ENCODE peak calls at places on chromosomes 6 and 20, in seven cellular contexts. E is CD4-positive, alpha-beta T cell; X is body of pancreas; K is tibial artery; D is omental fat pad; U is astrocyte of the cerebellum; I is pancreas. B is an unnamed sample.

GRCh38 chr6:44788387-44788981 is 401.0 kb downstream of the CDC5L start:
- DNase-seq in E (no peak), U (no peak), I (no peak), X (no peak), K (no peak), D (no peak), B (no peak)

GRCh38 chr20:57211406-57211805 is 55.0 kb downstream of the BMP7 start:
- DNase-seq in U (no peak), X (no peak), D (no peak), K (no peak), I (peak), E (no peak), B (no peak)

GRCh38 chr6:42783876-42784738 is 2.3 kb downstream of the BICRAL start:
- DNase-seq in I (no peak), K (no peak), X (peak), E (no peak), U (no peak), D (no peak), B (no peak)

GRCh38 chr20:51650685-51651134 is 108.2 kb upstream of the NFATC2 start:
- DNase-seq in D (no peak), K (no peak), X (no peak), I (no peak), E (no peak), U (peak), B (no peak)

GRCh38 chr6:43275782-43276179 is 22.3 kb upstream of the SLC22A7 start:
- DNase-seq in X (no peak), E (no peak), D (no peak), U (no peak), K (no peak), I (no peak), B (no peak)

GRCh38 chr20:2402271-2402980 is 21.7 kb downstream of the TGM6 start:
- DNase-seq in U (no peak), K (no peak), D (no peak), I (no peak), E (no peak), X (no peak), B (no peak)

GRCh38 chr20:3071610-3072529 is at the start of gene OXT:
- DNase-seq in E (peak), X (peak), D (no peak), K (no peak), I (no peak), U (no peak), B (no peak)

GRCh38 chr6:111580826-111581505 is 24.7 kb downstream of the TRAF3IP2 start:
- DNase-seq in D (no peak), E (no peak), U (no peak), K (no peak), I (no peak), X (no peak), B (no peak)

GRCh38 chr6:45586216-45587171 is 208.8 kb upstream of the SUPT3H start:
- DNase-seq in I (no peak), D (no peak), U (no peak), X (no peak), E (peak), K (no peak), B (no peak)

GRCh38 chr20:46213946-46214830 is 94.1 kb downstream of the CDH22 start:
- DNase-seq in U (no peak), X (no peak), D (no peak), I (no peak), E (no peak), K (peak), B (no peak)

GRCh38 chr20:57203204-57203603 is 63.2 kb downstream of the BMP7 start:
- DNase-seq in D (no peak), U (no peak), X (no peak), K (no peak), I (no peak), E (no peak), B (no peak)

GRCh38 chr6:167153523-167153959 is 4.2 kb downstream of the GPR31 start:
- DNase-seq in K (no peak), X (no peak), D (no peak), U (no peak), E (no peak), I (no peak), B (no peak)

GRCh38 chr6:20948531-20948930 is 414.3 kb downstream of the CDKAL1 start:
- DNase-seq in X (no peak), D (no peak), I (no peak), E (no peak), U (no peak), K (no peak), B (no peak)

GRCh38 chr20:17854307-17854903 is 114.2 kb downstream of the SNX5 start:
- DNase-seq in K (peak), U (no peak), D (no peak), X (peak), E (no peak), I (no peak), B (no peak)

GRCh38 chr6:168715643-168716481 is 274.9 kb downstream of the SMOC2 start:
- DNase-seq in U (no peak), D (no peak), E (no peak), K (no peak), X (no peak), I (no peak), B (no peak)

GRCh38 chr6:167651251-167652041 is 175.3 kb upstream of the AFDN start:
- DNase-seq in K (no peak), I (no peak), X (no peak), U (no peak), D (no peak), E (no peak), B (no peak)

GRCh38 chr6:72952808-72953630 is 272.3 kb downstream of the KHDC1L start:
- DNase-seq in U (no peak), I (no peak), X (no peak), E (no peak), K (no peak), D (no peak), B (no peak)

GRCh38 chr6:39366875-39367618 is 44.5 kb upstream of the KCNK16 start:
- DNase-seq in D (no peak), I (no peak), K (no peak), U (no peak), E (no peak), X (peak), B (no peak)

GRCh38 chr6:149332602-149333311 is 15.2 kb downstream of the TAB2 start:
- DNase-seq in U (no peak), D (no peak), E (no peak), I (no peak), X (no peak), K (no peak), B (no peak)

GRCh38 chr6:14092861-14093789 is 24.4 kb upstream of the CD83 start:
- DNase-seq in X (peak), K (peak), D (no peak), I (no peak), U (peak), E (no peak), B (no peak)

GRCh38 chr20:48236001-48236400 is 450.7 kb upstream of the SULF2 start:
- DNase-seq in E (no peak), U (no peak), D (no peak), I (no peak), X (no peak), K (no peak), B (no peak)

GRCh38 chr6:154410619-154411044 is 54.0 kb upstream of the IPCEF1 start:
- DNase-seq in I (no peak), K (peak), X (peak), E (no peak), U (peak), D (no peak), B (no peak)

GRCh38 chr20:3174442-3175263 is 1.3 kb upstream of the LZTS3 start:
- DNase-seq in X (no peak), E (no peak), U (no peak), K (no peak), D (no peak), I (no peak), B (no peak)

GRCh38 chr6:105257350-105257749 is 77.5 kb upstream of the POPDC3 start:
- DNase-seq in E (no peak), K (no peak), D (no peak), I (no peak), U (no peak), X (no peak), B (no peak)

GRCh38 chr20:41149679-41150131 is 12.4 kb downstream of the PLCG1 start:
- DNase-seq in I (no peak), E (no peak), D (no peak), K (no peak), U (no peak), X (no peak), B (no peak)

GRCh38 chr6:24825130-24825630 is 26.5 kb upstream of the ARMH2 start:
- DNase-seq in X (peak), E (no peak), K (no peak), U (no peak), I (no peak), D (no peak), B (no peak)

GRCh38 chr20:16569218-16570153 is 3.8 kb downstream of the KIF16B start:
- DNase-seq in U (no peak), D (no peak), E (no peak), X (no peak), I (no peak), K (no peak), B (no peak)

GRCh38 chr6:7114744-7115451 is 7.1 kb downstream of the RREB1 start:
- DNase-seq in I (no peak), K (no peak), U (no peak), X (no peak), D (no peak), E (no peak), B (no peak)

GRCh38 chr20:2132461-2132901 is 30.9 kb downstream of the STK35 start:
- DNase-seq in K (no peak), E (no peak), D (no peak), U (no peak), I (no peak), X (no peak), B (no peak)

GRCh38 chr20:46939031-46939430 is 44.4 kb downstream of the EYA2 start:
- DNase-seq in I (no peak), D (no peak), K (no peak), E (no peak), U (no peak), X (no peak), B (no peak)

GRCh38 chr20:51760905-51761544 is 7.2 kb downstream of the ATP9A start:
- DNase-seq in E (no peak), U (peak), K (no peak), D (no peak), I (no peak), X (no peak), B (no peak)

GRCh38 chr6:7260291-7261029 is 52.5 kb downstream of the SSR1 start:
- DNase-seq in X (no peak), I (peak), E (no peak), U (no peak), D (no peak), K (peak), B (no peak)

GRCh38 chr6:33123732-33124524 is 48.1 kb downstream of the HLA-DPB1 start:
- DNase-seq in D (no peak), X (no peak), U (no peak), E (no peak), K (no peak), I (no peak), B (no peak)
- TF ChIP-seq CTCF in D (no peak), X (no peak), U (peak), E (peak), K (peak), I (no peak), B (peak)

GRCh38 chr6:122372647-122373046 is 26.8 kb upstream of the HSF2 start:
- DNase-seq in E (no peak), X (no peak), K (no peak), U (peak), I (no peak), D (no peak), B (no peak)
- TF ChIP-seq CTCF in E (no peak), X (no peak), K (no peak), U (peak), I (peak), D (no peak), B (no peak)

GRCh38 chr6:30481213-30481964 is 7.9 kb upstream of the HLA-E start:
- DNase-seq in K (no peak), X (no peak), U (no peak), I (peak), E (no peak), D (no peak), B (no peak)
- TF ChIP-seq CTCF in K (no peak), X (no peak), U (peak), I (no peak), E (no peak), D (no peak), B (peak)

GRCh38 chr6:117168296-117169059 is 96.9 kb upstream of the VGLL2 start:
- DNase-seq in K (no peak), I (no peak), E (no peak), X (no peak), D (no peak), U (no peak), B (no peak)

GRCh38 chr6:117165921-117166499 is 99.3 kb upstream of the VGLL2 start:
- DNase-seq in I (no peak), U (no peak), X (no peak), K (no peak), D (no peak), E (no peak), B (no peak)

GRCh38 chr6:117169060-117169635 is 96.2 kb upstream of the VGLL2 start:
- DNase-seq in I (no peak), X (no peak), D (no peak), U (no peak), E (no peak), K (no peak), B (no peak)

GRCh38 chr6:117169781-117170281 is 95.5 kb upstream of the VGLL2 start:
- DNase-seq in D (no peak), K (no peak), E (no peak), U (no peak), I (no peak), X (no peak), B (no peak)

GRCh38 chr6:117167520-117168271 is 97.7 kb upstream of the VGLL2 start:
- DNase-seq in I (no peak), U (peak), D (no peak), E (no peak), X (peak), K (no peak), B (no peak)
- TF ChIP-seq CTCF in I (no peak), U (peak), D (no peak), E (no peak), X (no peak), K (no peak), B (no peak)

DNA sequence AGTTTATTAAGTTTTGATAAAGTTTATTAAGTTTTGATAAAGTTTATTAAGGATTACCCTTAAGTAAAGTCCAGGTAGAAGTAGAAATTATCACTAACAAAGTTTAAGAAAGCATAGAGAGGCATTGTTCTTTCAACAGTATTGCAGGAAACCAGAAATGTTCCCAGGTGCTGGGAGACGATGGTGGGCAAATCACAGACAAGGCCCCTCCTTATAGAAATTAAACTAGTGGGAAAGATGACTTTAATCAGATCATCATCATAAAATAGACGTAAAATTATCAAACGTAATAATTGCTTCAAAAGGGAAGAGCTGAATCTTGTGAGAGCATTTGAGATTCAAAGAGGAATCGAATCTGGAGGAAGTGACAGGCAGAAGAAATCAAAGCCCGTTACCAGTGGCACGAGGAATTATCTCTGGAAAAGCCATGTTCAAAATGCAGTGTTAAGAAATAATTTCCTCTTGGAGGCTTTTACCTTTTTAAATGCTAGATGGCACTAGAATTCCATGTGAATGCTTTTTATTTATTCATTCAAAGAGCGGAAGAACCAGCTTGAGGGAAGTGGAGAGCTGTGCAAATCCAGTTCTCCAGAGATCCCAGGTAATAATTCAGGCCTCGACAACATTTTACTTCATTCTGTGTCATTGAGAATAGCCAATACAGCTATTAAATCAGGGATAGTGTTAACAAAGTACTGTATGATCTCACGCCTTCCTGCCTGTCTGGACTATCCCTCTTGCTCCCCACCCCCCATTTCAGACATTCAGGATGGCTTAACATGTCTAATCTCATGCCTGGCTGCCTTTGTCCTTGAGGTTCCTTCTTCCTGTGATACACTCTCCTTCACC is 1.0 kb upstream of the APMAP start:
- DNase-seq in U (peak), K (no peak), I (no peak), E (no peak), X (no peak), D (no peak), B (no peak)
- TF ChIP-seq CTCF in U (peak), K (peak), I (peak), E (peak), X (peak), D (no peak), B (no peak)

GRCh38 chr6:157570752-157571151 is 189.8 kb downstream of the ZDHHC14 start:
- DNase-seq in U (no peak), E (no peak), D (no peak), K (no peak), X (no peak), I (no peak), B (no peak)

GRCh38 chr6:157571995-157572394 is 191.0 kb downstream of the ZDHHC14 start:
- DNase-seq in U (no peak), K (no peak), X (no peak), E (no peak), D (no peak), I (no peak), B (no peak)

GRCh38 chr6:157570104-157570503 is 189.1 kb downstream of the ZDHHC14 start:
- DNase-seq in E (no peak), I (no peak), U (no peak), K (no peak), D (no peak), X (no peak), B (no peak)

GRCh38 chr6:157569543-157569942 is 188.6 kb downstream of the ZDHHC14 start:
- DNase-seq in D (no peak), X (no peak), I (no peak), K (no peak), E (no peak), U (no peak), B (no peak)

DNA sequence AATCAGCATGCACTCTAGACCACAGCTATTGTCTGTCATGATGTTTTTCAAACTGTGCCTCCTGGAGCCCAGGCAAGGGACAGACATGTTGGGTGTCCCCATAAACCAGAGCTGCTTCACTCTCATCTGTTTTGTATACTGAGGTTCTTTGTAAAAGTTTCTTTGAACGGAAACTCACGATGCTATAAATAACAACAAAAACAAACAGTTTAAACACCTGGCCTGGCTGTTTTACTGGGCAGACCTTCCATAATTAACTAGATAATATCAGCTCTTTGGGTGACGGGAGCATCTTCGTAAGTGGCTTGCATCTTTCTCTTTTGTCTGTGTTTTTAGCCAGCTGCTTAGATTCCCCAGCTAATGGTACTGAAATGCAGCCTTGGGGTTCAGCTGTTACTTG is 190.3 kb downstream of the ZDHHC14 start:
- DNase-seq in U (no peak), D (no peak), E (no peak), K (no peak), I (no peak), X (no peak), B (no peak)
- TF ChIP-seq CTCF in U (no peak), D (no peak), E (no peak), K (no peak), I (no peak), X (no peak), B (no peak)

DNA sequence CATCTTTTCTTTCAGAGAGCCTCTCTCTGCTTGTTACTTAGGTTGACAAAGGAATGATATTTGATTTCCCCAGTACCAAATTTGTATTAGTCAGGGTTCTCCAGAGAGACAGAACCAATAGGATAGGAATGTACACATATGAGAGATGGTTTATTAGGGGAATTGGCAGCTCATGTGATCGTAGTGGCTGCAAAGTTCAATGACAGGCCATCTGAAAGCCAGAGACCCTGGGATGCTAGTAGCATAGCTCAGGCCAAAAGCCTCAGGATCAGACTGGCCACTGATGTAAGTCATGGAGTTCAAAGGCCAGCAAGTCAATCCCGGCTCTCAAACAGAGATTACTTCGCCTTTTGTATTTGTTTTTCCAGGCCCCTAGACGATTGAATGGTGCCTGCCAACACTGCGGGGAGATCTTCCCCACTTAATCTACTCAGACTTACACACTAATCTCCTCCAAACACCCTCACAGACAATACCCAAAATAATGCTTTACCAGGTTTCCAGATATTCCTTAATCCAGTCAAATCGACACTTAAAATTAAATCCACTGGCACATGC is 215.5 kb downstream of the ALDH8A1 start:
- DNase-seq in D (no peak), I (no peak), K (no peak), X (no peak), U (no peak), E (no peak), B (no peak)
- TF ChIP-seq CTCF in D (no peak), I (no peak), K (no peak), X (no peak), U (no peak), E (no peak), B (no peak)

DNA sequence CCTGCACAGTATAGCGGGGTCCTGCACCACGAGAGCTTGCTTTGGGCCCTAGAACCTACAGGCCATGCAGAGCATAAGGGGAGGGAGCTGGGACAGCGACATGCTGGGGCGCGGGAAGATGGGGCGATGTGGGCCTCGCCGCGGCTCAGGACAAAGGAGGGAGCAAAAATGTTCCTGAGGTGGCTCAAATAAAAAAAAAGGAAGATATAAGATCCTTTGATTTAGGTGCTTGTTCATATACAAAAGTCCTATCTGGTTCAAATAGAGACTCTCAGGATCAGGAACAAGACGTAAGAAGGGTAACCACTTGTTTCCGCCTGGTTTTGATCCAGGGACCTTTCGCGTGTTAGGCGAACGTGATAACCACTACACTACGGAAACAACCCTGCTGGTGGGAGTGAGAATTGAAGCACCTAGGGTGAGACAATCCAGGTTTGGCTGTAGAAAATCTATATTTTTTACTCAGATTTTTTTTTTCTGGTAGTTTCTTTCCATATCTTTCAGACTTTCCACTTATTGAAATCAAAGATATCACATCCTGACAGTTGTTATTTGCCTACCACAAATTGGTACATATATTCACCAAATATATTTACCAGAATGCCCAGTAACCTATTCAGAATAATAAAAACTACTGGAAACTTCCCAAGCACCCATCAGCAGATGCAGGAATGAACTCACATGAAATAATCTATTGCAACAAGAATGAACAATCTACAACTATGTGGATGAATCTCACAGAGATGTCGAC is 177.9 kb upstream of the ZNF184 start:
- DNase-seq in K (no peak), U (no peak), I (no peak), X (peak), E (no peak), D (no peak), B (no peak)
- TF ChIP-seq CTCF in K (no peak), U (peak), I (no peak), X (no peak), E (no peak), D (no peak), B (peak)

B was measured in mesothelial cell of epicardium.